ENCODE peak calls at places on chromosomes 11 and 22, in five cellular contexts. One of them, this sample, is unnamed.

GRCh38 chr11:35146711-35147110 is 7.7 kb downstream of the CD44 start:
- DNase-seq in transverse colon: no peak
- DNase-seq in Calu3: no peak
- DNase-seq in psoas muscle: no peak
- DNase-seq in DND-41: no peak
- DNase-seq in this sample: no peak

GRCh38 chr11:102143867-102144266 is 33.6 kb downstream of the YAP1 start:
- DNase-seq in transverse colon: no peak
- DNase-seq in Calu3: no peak
- DNase-seq in psoas muscle: no peak
- DNase-seq in DND-41: no peak
- DNase-seq in this sample: no peak

GRCh38 chr11:7279676-7280075 is 28.0 kb downstream of the SYT9 start:
- DNase-seq in transverse colon: no peak
- DNase-seq in Calu3: no peak
- DNase-seq in psoas muscle: no peak
- DNase-seq in DND-41: no peak
- DNase-seq in this sample: no peak

GRCh38 chr11:29641201-29641600 is 375.6 kb downstream of the KCNA4 start:
- DNase-seq in transverse colon: no peak
- DNase-seq in Calu3: no peak
- DNase-seq in psoas muscle: no peak
- DNase-seq in DND-41: no peak
- DNase-seq in this sample: no peak

GRCh38 chr11:6385046-6385777 is 5.1 kb upstream of the SMPD1 start:
- DNase-seq in transverse colon: no peak
- DNase-seq in Calu3: no peak
- DNase-seq in psoas muscle: no peak
- DNase-seq in DND-41: no peak
- DNase-seq in this sample: no peak

GRCh38 chr11:63917685-63918523 is 940 bp upstream of the RCOR2 start:
- DNase-seq in transverse colon: peak; percentile 62
- DNase-seq in Calu3: peak; percentile 21
- DNase-seq in psoas muscle: peak; percentile 71
- DNase-seq in DND-41: peak; percentile 82
- DNase-seq in this sample: peak; percentile 59

GRCh38 chr11:133153031-133153430 is 379.3 kb downstream of the OPCML start:
- DNase-seq in transverse colon: no peak
- DNase-seq in Calu3: no peak
- DNase-seq in psoas muscle: no peak
- DNase-seq in DND-41: no peak
- DNase-seq in this sample: no peak

GRCh38 chr11:35303596-35304392 is 115.6 kb downstream of the SLC1A2 start:
- DNase-seq in transverse colon: peak; percentile 50
- DNase-seq in Calu3: peak; percentile 9
- DNase-seq in psoas muscle: peak; percentile 67
- DNase-seq in DND-41: no peak
- DNase-seq in this sample: peak; percentile 47

GRCh38 chr11:78045851-78046485 is 17.7 kb upstream of the THRSP start:
- DNase-seq in transverse colon: peak; percentile 87
- DNase-seq in Calu3: peak; percentile 91
- DNase-seq in psoas muscle: peak; percentile 86
- DNase-seq in DND-41: peak; percentile 84
- DNase-seq in this sample: peak; percentile 90

DNA sequence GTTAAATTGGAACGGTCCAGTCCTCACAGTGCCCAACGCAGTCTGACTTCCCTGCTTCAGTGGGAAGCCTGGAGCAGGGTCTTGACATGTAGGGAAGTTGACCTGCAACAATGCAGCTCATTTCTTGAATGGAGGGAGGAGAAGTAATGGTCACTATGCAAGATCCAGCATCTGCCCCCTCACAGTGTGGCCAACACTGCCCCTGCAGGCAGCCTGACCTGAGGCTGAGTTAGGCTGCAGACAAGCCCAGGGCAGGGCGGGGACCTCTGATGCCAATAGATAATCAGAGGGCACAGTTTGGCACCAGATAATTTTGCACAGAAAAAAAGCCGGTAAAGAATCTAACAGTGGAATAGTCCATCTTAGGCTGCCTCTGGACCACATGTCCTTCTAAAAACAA is 182.3 kb downstream of the DSCAML1 start:
- DNase-seq in transverse colon: no peak
- DNase-seq in Calu3: no peak
- DNase-seq in psoas muscle: no peak
- DNase-seq in DND-41: no peak
- DNase-seq in this sample: no peak
- TF ChIP-seq CTCF in transverse colon: no peak
- TF ChIP-seq CTCF in Calu3: no peak
- TF ChIP-seq CTCF in psoas muscle: no peak
- TF ChIP-seq CTCF in DND-41: no peak
- TF ChIP-seq CTCF in this sample: no peak

GRCh38 chr11:32429477-32429876 is 5.9 kb downstream of the WT1 start:
- DNase-seq in transverse colon: no peak
- DNase-seq in Calu3: no peak
- DNase-seq in psoas muscle: no peak
- DNase-seq in DND-41: no peak
- DNase-seq in this sample: no peak

GRCh38 chr11:32431657-32432056 is 3.7 kb downstream of the WT1 start:
- DNase-seq in transverse colon: no peak
- DNase-seq in Calu3: no peak
- DNase-seq in psoas muscle: no peak
- DNase-seq in DND-41: no peak
- DNase-seq in this sample: no peak

GRCh38 chr11:32432565-32433248 is 2.6 kb downstream of the WT1 start:
- DNase-seq in transverse colon: no peak
- DNase-seq in Calu3: no peak
- DNase-seq in psoas muscle: no peak
- DNase-seq in DND-41: no peak
- DNase-seq in this sample: no peak

GRCh38 chr11:32428665-32429293 is 6.6 kb downstream of the WT1 start:
- DNase-seq in transverse colon: no peak
- DNase-seq in Calu3: no peak
- DNase-seq in psoas muscle: no peak
- DNase-seq in DND-41: no peak
- DNase-seq in this sample: no peak

DNA sequence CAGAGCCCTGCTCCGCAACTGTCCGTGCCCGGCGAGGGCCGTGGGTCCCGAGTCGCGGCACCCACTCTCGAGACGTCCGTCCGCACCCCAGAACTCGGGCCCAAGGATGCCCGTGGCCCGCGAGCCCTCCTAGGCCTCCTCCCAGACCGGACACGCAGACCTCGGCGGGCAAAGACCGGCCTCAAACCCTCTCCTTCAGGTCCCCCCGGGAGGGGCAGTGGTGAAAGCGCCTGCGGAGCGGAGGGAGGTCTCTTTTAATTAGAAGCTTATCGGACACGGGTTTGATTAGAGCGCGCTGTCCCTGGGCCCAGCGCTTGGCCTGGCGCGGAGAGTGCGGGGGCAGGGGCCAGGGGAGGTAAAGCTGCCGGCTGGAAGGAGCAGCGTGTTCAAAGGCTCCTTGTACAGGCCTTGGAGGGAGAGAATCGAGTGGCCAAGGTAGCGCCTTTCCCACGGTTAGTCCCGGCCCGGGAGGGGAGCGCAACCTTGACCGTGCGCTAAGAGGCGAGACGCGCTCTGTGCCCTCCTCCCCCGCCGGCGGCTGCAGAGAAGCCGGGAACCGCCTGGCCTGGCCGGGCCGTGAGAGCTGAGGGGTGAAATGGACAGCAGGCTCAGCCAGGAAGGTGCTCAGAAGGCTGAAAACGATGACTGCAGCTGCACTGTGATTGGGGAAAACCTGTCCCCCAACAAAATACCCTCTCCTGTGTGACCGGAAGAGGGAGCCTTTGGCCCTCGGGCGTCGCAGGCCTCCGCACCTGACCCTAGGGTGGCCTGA is 4.6 kb downstream of the WT1 start:
- DNase-seq in transverse colon: no peak
- DNase-seq in Calu3: no peak
- DNase-seq in psoas muscle: no peak
- DNase-seq in DND-41: no peak
- DNase-seq in this sample: no peak
- TF ChIP-seq CTCF in transverse colon: no peak
- TF ChIP-seq CTCF in Calu3: no peak
- TF ChIP-seq CTCF in psoas muscle: no peak
- TF ChIP-seq CTCF in DND-41: no peak
- TF ChIP-seq CTCF in this sample: no peak

GRCh38 chr11:106920899-106921504 is 97.3 kb downstream of the GUCY1A2 start:
- DNase-seq in transverse colon: no peak
- DNase-seq in Calu3: no peak
- DNase-seq in psoas muscle: no peak
- DNase-seq in DND-41: no peak
- DNase-seq in this sample: no peak

GRCh38 chr11:106914409-106914808 is 103.9 kb downstream of the GUCY1A2 start:
- DNase-seq in transverse colon: no peak
- DNase-seq in Calu3: no peak
- DNase-seq in psoas muscle: no peak
- DNase-seq in DND-41: no peak
- DNase-seq in this sample: no peak

GRCh38 chr11:106917973-106918372 is 100.3 kb downstream of the GUCY1A2 start:
- DNase-seq in transverse colon: no peak
- DNase-seq in Calu3: peak; percentile 16
- DNase-seq in psoas muscle: no peak
- DNase-seq in DND-41: peak; percentile 58
- DNase-seq in this sample: no peak
- TF ChIP-seq CTCF in transverse colon: no peak
- TF ChIP-seq CTCF in Calu3: no peak
- TF ChIP-seq CTCF in psoas muscle: no peak
- TF ChIP-seq CTCF in DND-41: peak; percentile 63
- TF ChIP-seq CTCF in this sample: no peak

GRCh38 chr11:123434911-123435310 is 4.8 kb downstream of the GRAMD1B start:
- DNase-seq in transverse colon: no peak
- DNase-seq in Calu3: no peak
- DNase-seq in psoas muscle: no peak
- DNase-seq in DND-41: no peak
- DNase-seq in this sample: no peak

GRCh38 chr11:123438191-123438627 is 8.1 kb downstream of the GRAMD1B start:
- DNase-seq in transverse colon: no peak
- DNase-seq in Calu3: no peak
- DNase-seq in psoas muscle: no peak
- DNase-seq in DND-41: no peak
- DNase-seq in this sample: no peak

GRCh38 chr11:123434262-123434661 is 4.2 kb downstream of the GRAMD1B start:
- DNase-seq in transverse colon: peak; percentile 17
- DNase-seq in Calu3: peak; percentile 12
- DNase-seq in psoas muscle: no peak
- DNase-seq in DND-41: peak; percentile 60
- DNase-seq in this sample: no peak

GRCh38 chr11:123439616-123440015 is 9.5 kb downstream of the GRAMD1B start:
- DNase-seq in transverse colon: no peak
- DNase-seq in Calu3: no peak
- DNase-seq in psoas muscle: no peak
- DNase-seq in DND-41: no peak
- DNase-seq in this sample: no peak

GRCh38 chr11:123437236-123437979 is 7.3 kb downstream of the GRAMD1B start:
- DNase-seq in transverse colon: no peak
- DNase-seq in Calu3: no peak
- DNase-seq in psoas muscle: no peak
- DNase-seq in DND-41: no peak
- DNase-seq in this sample: no peak
- TF ChIP-seq CTCF in transverse colon: no peak
- TF ChIP-seq CTCF in Calu3: no peak
- TF ChIP-seq CTCF in psoas muscle: no peak
- TF ChIP-seq CTCF in DND-41: no peak
- TF ChIP-seq CTCF in this sample: no peak

DNA sequence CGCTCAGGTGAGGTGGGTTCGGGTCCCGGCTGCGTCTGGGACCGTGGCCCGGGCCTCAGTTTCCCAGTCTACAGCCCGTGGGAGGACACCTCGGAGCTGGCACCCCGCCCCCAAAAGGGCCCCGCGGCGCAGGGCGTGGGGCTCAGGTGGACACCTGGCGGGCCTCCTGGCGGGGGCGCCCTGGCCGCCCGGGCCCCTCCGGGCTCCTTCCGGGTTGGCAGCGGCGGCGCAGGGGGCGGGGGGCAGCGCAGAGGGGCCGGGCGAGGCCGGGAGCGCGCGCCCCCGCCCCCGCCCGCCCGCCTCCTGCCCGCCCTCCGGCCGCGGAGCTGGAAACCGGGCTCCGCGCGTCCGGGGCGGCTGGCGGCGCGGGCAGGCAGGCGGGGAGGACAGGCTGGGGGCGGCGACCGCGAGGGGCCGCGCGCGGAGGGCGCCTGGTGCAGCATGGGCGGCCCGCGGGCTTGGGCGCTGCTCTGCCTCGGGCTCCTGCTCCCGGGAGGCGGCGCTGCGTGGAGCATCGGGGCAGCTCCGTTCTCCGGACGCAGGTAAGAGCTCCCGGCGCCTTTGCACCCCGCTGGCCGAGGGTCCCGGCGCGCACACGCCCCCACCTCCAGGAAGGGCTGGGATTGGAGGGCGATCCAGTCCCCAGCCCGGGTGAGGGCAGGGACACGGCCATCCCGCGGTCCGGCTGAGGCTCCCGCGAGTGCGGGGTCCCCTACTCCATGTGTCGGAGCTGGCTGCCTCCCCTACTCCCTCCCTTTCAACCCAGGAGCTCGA is at the start of gene EMID1:
- DNase-seq in transverse colon: peak; percentile 47
- DNase-seq in Calu3: peak; percentile 52
- DNase-seq in psoas muscle: peak; percentile 37
- DNase-seq in DND-41: peak; percentile 61
- DNase-seq in this sample: peak; percentile 57
- TF ChIP-seq CTCF in transverse colon: no peak
- TF ChIP-seq CTCF in Calu3: no peak
- TF ChIP-seq CTCF in psoas muscle: no peak
- TF ChIP-seq CTCF in DND-41: peak; percentile 51
- TF ChIP-seq CTCF in this sample: no peak

DNA sequence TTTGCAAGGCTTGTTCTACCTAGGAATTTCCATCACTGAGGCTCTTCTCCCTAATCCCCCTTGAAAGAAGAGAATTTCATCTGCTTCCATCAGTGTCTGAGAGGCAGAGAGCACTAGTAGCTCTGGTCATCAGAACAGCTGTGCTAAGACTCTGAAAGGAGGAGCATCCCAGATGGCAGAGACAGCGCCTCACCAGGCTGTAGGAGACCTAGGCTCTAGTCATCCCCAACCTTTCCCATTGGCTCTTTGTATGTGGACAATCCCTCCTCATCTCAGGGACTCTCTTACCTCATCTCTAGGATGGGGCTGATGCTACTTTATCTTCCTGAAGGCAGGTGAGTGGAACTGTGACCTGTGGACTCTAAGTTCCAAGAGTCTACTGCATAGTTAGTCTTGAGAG is 8.8 kb upstream of the OR9I1 start:
- DNase-seq in transverse colon: no peak
- DNase-seq in Calu3: no peak
- DNase-seq in psoas muscle: no peak
- DNase-seq in DND-41: no peak
- DNase-seq in this sample: no peak
- TF ChIP-seq CTCF in transverse colon: no peak
- TF ChIP-seq CTCF in Calu3: no peak
- TF ChIP-seq CTCF in psoas muscle: no peak
- TF ChIP-seq CTCF in DND-41: no peak
- TF ChIP-seq CTCF in this sample: no peak